ENCODE peak calls at places on chromosomes 16 and 17, in four cellular contexts. T, V, Q and N are unnamed samples.

GRCh38 chr17:64226132-64226531 is 36.9 kb downstream of the TEX2 start:
- DNase-seq in T (no peak), V (no peak), Q (no peak), N (no peak)

GRCh38 chr16:30136971-30137601 is 14.1 kb upstream of the MAPK3 start:
- DNase-seq in T (no peak), V (no peak), Q (no peak), N (peak; percentile 68)

GRCh38 chr17:78031435-78031834 is 72.9 kb downstream of the TNRC6C start:
- DNase-seq in T (no peak), V (no peak), Q (no peak), N (no peak)

GRCh38 chr16:15643453-15644305 is 725 bp upstream of the MARF1 start:
- DNase-seq in T (no peak), V (peak; percentile 55), Q (peak; percentile 57), N (peak; percentile 57)

GRCh38 chr16:78198299-78198698 is 98.8 kb downstream of the WWOX start:
- DNase-seq in T (no peak), V (no peak), Q (no peak), N (no peak)

GRCh38 chr17:44374306-44375195 is 10.9 kb upstream of the FAM171A2 start:
- DNase-seq in T (no peak), V (no peak), Q (no peak), N (no peak)

GRCh38 chr17:2580156-2580555 is 13.3 kb upstream of the PAFAH1B1 start:
- DNase-seq in T (no peak), V (no peak), Q (no peak), N (no peak)

GRCh38 chr17:63279498-63280230 is 166.4 kb downstream of the CYB561 start:
- DNase-seq in T (no peak), V (peak; percentile 64), Q (no peak), N (no peak)

GRCh38 chr16:30541502-30542329 is 7.1 kb upstream of the ZNF747 start:
- DNase-seq in T (no peak), V (no peak), Q (no peak), N (no peak)

GRCh38 chr17:16873654-16874035 is 98.3 kb downstream of the TNFRSF13B start:
- DNase-seq in T (no peak), V (no peak), Q (no peak), N (no peak)

GRCh38 chr17:15883617-15884111 is 61.3 kb upstream of the ADORA2B start:
- DNase-seq in T (no peak), V (peak; percentile 88), Q (peak; percentile 85), N (no peak)